ENCODE peak calls at places on chromosomes 13 and 19, in five cellular contexts. A is NCI-H524; G is stimulated activated CD4-positive, alpha-beta T cell treated with anti-CD3 and anti-CD28 coated beads, TNF-alpha, amount 100 ng/mL, for 48 hours; F is CD8-positive, alpha-beta T cell; D is cardiac muscle cell. M is an unnamed sample.

GRCh38 chr19:5498817-5499535 is 43.8 kb downstream of the ZNRF4 start:
- DNase-seq in A (no peak), G (no peak), F (no peak), D (peak), M (peak)

GRCh38 chr13:103250071-103250470 is 183.9 kb upstream of the SLC10A2 start:
- DNase-seq in A (peak), G (no peak), F (no peak), D (no peak), M (peak)

GRCh38 chr13:40589285-40590109 is 76.9 kb downstream of the FOXO1 start:
- DNase-seq in A (peak), G (no peak), F (no peak), D (peak), M (peak)

GRCh38 chr13:113861433-113862030 is 2.3 kb downstream of the GAS6 start:
- DNase-seq in A (no peak), G (no peak), F (no peak), D (no peak), M (no peak)

GRCh38 chr13:37277007-37277406 is 171.5 kb upstream of the CSNK1A1L start:
- DNase-seq in A (no peak), G (no peak), F (no peak), D (no peak), M (no peak)

GRCh38 chr13:42137856-42138537 is 89.5 kb downstream of the DGKH start:
- DNase-seq in A (no peak), G (no peak), F (no peak), D (no peak), M (no peak)

GRCh38 chr19:2038284-2039081 is 12.6 kb downstream of the MKNK2 start:
- DNase-seq in A (no peak), G (no peak), F (no peak), D (no peak), M (no peak)

GRCh38 chr19:47443331-47443730 is 24.0 kb upstream of the MEIS3 start:
- DNase-seq in A (no peak), G (no peak), F (no peak), D (no peak), M (no peak)

GRCh38 chr19:46955114-46955812 is 64.4 kb upstream of the NPAS1 start:
- DNase-seq in A (no peak), G (no peak), F (peak), D (no peak), M (no peak)

GRCh38 chr19:46076031-46076880 is 35.5 kb upstream of the IGFL4 start:
- DNase-seq in A (no peak), G (no peak), F (no peak), D (no peak), M (no peak)